ENCODE peak calls at places on chromosomes 12 and 14, in six cellular contexts. F is hepatocyte; C is cardiac muscle cell; E is left lung; H is CD8-positive, alpha-beta T cell; K is fibroblast of lung. Y is an unnamed sample.

GRCh38 chr12:6818246-6819006 is 3.2 kb upstream of the GPR162 start:
- DNase-seq in F (peak; percentile 20), C (peak; percentile 60), E (no peak), H (no peak), K (no peak), Y (no peak)

GRCh38 chr12:51820721-51821422 is 27.6 kb downstream of the FIGNL2 start:
- DNase-seq in F (no peak), C (peak; percentile 77), E (peak; percentile 63), H (peak; percentile 89), K (peak; percentile 63), Y (peak; percentile 78)

GRCh38 chr12:82672811-82673495 is 13.8 kb upstream of the TMTC2 start:
- DNase-seq in F (no peak), C (no peak), E (no peak), H (no peak), K (peak; percentile 19), Y (no peak)

GRCh38 chr14:50619569-50620141 is 48.5 kb downstream of the SAV1 start:
- DNase-seq in F (peak; percentile 34), C (peak; percentile 22), E (no peak), H (no peak), K (peak; percentile 71), Y (no peak)

GRCh38 chr12:28235017-28235416 is 44.8 kb downstream of the CCDC91 start:
- DNase-seq in F (no peak), C (no peak), E (no peak), H (no peak), K (no peak), Y (no peak)

GRCh38 chr12:94326727-94327126 is 132.9 kb downstream of the CEP83 start:
- DNase-seq in F (no peak), C (no peak), E (no peak), H (no peak), K (peak; percentile 43), Y (no peak)

GRCh38 chr12:47214771-47215170 is 135.0 kb upstream of the AMIGO2 start:
- DNase-seq in F (no peak), C (no peak), E (no peak), H (no peak), K (no peak), Y (no peak)

GRCh38 chr12:132904718-132905328 is 17.4 kb upstream of the CHFR start:
- DNase-seq in F (peak; percentile 48), C (peak; percentile 69), E (peak; percentile 74), H (peak; percentile 97), K (peak; percentile 46), Y (peak; percentile 89)

GRCh38 chr14:59020382-59020781 is 168.1 kb upstream of the DAAM1 start:
- DNase-seq in F (peak; percentile 47), C (peak; percentile 39), E (no peak), H (no peak), K (peak; percentile 51), Y (no peak)

GRCh38 chr14:59566725-59567124 is 9.9 kb downstream of the CCDC175 start:
- DNase-seq in F (no peak), C (no peak), E (no peak), H (no peak), K (no peak), Y (no peak)

GRCh38 chr14:71206766-71207371 is 299.6 kb downstream of the PCNX1 start:
- DNase-seq in F (no peak), C (no peak), E (no peak), H (no peak), K (peak; percentile 23), Y (no peak)

GRCh38 chr14:92441751-92442477 is 71.7 kb upstream of the RIN3 start:
- DNase-seq in F (no peak), C (no peak), E (no peak), H (no peak), K (no peak), Y (no peak)

GRCh38 chr12:108457006-108457733 is 57.9 kb upstream of the FICD start:
- DNase-seq in F (peak; percentile 79), C (peak; percentile 75), E (no peak), H (no peak), K (peak; percentile 36), Y (no peak)

GRCh38 chr14:20907214-20907613 is 16.0 kb downstream of the RNASE3 start:
- DNase-seq in F (no peak), C (no peak), E (no peak), H (no peak), K (no peak), Y (no peak)

GRCh38 chr12:122834229-122834920 is 882 bp upstream of the HIP1R start:
- DNase-seq in F (peak; percentile 83), C (peak; percentile 65), E (peak; percentile 37), H (no peak), K (peak; percentile 80), Y (peak; percentile 59)

GRCh38 chr12:126688556-126688955 is 1578.4 kb upstream of the TMEM132C start:
- DNase-seq in F (no peak), C (no peak), E (no peak), H (no peak), K (no peak), Y (no peak)

DNA sequence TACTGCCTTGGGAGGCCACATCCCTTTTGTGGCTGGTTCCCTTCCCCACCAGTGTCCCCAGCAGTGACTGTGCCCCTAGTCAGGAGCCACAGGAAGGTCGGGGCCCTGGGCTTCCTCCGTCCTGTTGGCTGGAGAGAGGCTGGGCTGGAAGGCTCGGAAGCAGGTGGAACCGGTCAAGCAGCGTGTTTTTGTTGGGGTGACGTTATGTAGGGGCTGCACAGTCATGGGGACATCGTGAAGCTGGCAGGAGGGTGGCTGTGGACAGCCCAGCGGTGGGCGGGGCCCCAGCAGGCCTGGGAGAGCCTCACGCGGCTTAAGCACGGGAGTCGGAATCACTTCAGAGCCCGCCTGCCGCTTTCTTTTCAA is 10.1 kb downstream of the XRCC3 start:
- DNase-seq in F (no peak), C (no peak), E (peak; percentile 82), H (no peak), K (no peak), Y (peak; percentile 89)
- H3K36me3 ChIP-seq in F (no peaks in the 10 kb centered on the region), C (peaks cover 4% of the 10 kb centered on the region), E (no peaks in the 10 kb centered on the region), H (no peaks in the 10 kb centered on the region), K (peaks cover 50% of the 10 kb centered on the region), Y (peaks cover 73% of the 10 kb centered on the region)

GRCh38 chr12:614727-615060 is 48.6 kb downstream of the NINJ2 start:
- DNase-seq in F (no peak), C (no peak), E (no peak), H (no peak), K (no peak), Y (no peak)

GRCh38 chr12:615620-616019 is 47.6 kb downstream of the NINJ2 start:
- DNase-seq in F (no peak), C (no peak), E (no peak), H (no peak), K (no peak), Y (no peak)

GRCh38 chr12:619346-619745 is 43.9 kb downstream of the NINJ2 start:
- DNase-seq in F (no peak), C (no peak), E (no peak), H (peak; percentile 63), K (no peak), Y (no peak)

GRCh38 chr12:618626-619025 is 44.6 kb downstream of the NINJ2 start:
- DNase-seq in F (no peak), C (no peak), E (peak; percentile 65), H (no peak), K (no peak), Y (peak; percentile 62)

GRCh38 chr12:617304-617915 is 45.8 kb downstream of the NINJ2 start:
- DNase-seq in F (peak; percentile 50), C (no peak), E (peak; percentile 83), H (no peak), K (peak; percentile 62), Y (peak; percentile 88)
- H3K4me1 ChIP-seq in F (no peaks in the 10 kb centered on the region), C (peaks cover 8% of the 10 kb centered on the region), E (peaks cover 10% of the 10 kb centered on the region), H (peaks cover 19% of the 10 kb centered on the region), K (no peaks in the 10 kb centered on the region), Y (peaks cover 60% of the 10 kb centered on the region)

GRCh38 chr14:104136472-104137296 is 1.7 kb upstream of the KIF26A start:
- DNase-seq in F (no peak), C (no peak), E (no peak), H (no peak), K (no peak), Y (peak; percentile 43)

GRCh38 chr14:104135121-104135903 is 3.1 kb upstream of the KIF26A start:
- DNase-seq in F (peak; percentile 65), C (peak; percentile 52), E (peak; percentile 29), H (no peak), K (no peak), Y (peak; percentile 42)

GRCh38 chr14:104134061-104134965 is 4.1 kb upstream of the KIF26A start:
- DNase-seq in F (no peak), C (no peak), E (no peak), H (no peak), K (no peak), Y (peak; percentile 35)

GRCh38 chr14:104137297-104138097 is 890 bp upstream of the KIF26A start:
- DNase-seq in F (peak; percentile 85), C (peak; percentile 87), E (peak; percentile 46), H (peak; percentile 81), K (peak; percentile 19), Y (peak; percentile 71)

GRCh38 chr14:104135904-104136471 is 2.4 kb upstream of the KIF26A start:
- DNase-seq in F (no peak), C (peak; percentile 48), E (no peak), H (no peak), K (no peak), Y (peak; percentile 42)
- TF ChIP-seq CTCF in F (no peak), C (no peak), E (no peak), H (no peak), K (no peak), Y (no peak)

GRCh38 chr12:113317122-113317521 is 17.8 kb downstream of the SLC8B1 start:
- DNase-seq in F (no peak), C (no peak), E (no peak), H (no peak), K (no peak), Y (no peak)
- H3K36me3 ChIP-seq in F (no peaks in the 10 kb centered on the region), C (no peaks in the 10 kb centered on the region), E (no peaks in the 10 kb centered on the region), H (peaks cover 56% of the 10 kb centered on the region), K (peaks cover 3% of the 10 kb centered on the region), Y (peaks cover 89% of the 10 kb centered on the region)

DNA sequence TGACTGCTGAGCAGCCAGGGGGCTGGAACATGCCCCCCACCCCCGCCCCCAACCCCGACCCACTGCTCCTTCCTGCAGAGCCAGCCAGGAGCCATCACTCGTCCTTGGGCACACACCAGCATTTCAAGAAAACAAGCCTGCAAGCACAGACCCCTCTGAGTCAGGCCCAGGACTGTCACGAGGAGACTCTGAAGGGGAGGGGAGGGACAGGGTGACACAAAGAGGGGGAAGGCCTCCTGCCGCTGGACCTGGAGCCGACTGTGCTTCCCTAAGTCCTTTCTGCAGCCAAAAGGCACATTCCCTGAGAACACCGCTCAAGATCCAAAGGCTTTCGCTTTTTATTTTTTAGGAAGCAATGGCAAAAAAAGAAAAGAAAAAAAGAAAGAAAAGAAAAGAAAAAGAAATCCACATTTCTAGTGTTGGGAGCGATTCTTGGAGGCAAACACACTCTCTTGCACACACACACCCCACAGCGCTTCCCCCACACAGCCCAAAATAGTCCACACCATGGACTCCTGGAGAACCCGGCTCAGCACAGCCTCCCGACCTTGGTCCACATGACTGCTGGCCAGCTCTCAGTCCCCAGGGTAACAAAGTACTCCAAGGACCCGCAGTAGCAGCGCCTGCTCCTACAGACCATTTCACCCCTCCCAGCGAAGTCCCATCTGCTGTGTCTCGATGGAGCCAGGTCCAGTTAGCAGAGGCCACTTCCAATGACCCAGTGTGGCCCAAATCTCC is 101.7 kb downstream of the DPF3 start:
- DNase-seq in F (no peak), C (peak; percentile 73), E (no peak), H (no peak), K (peak; percentile 31), Y (no peak)
- H3K4me1 ChIP-seq in F (no peaks in the 10 kb centered on the region), C (peaks cover 45% of the 10 kb centered on the region), E (no peaks in the 10 kb centered on the region), H (no peaks in the 10 kb centered on the region), K (peaks cover 2% of the 10 kb centered on the region), Y (no peaks in the 10 kb centered on the region)

GRCh38 chr12:96500686-96501085 is 11.3 kb downstream of the CFAP54 start:
- DNase-seq in F (no peak), C (no peak), E (no peak), H (no peak), K (peak; percentile 71), Y (no peak)
- TF ChIP-seq CTCF in F (no peak), C (peak; percentile 32), E (no peak), H (no peak), K (peak; percentile 39), Y (no peak)

GRCh38 chr12:103814436-103814835 is 26.6 kb downstream of the NT5DC3 start:
- DNase-seq in F (no peak), C (no peak), E (no peak), H (no peak), K (no peak), Y (no peak)
- H3K36me3 ChIP-seq in F (no peaks in the 10 kb centered on the region), C (no peaks in the 10 kb centered on the region), E (no peaks in the 10 kb centered on the region), H (no peaks in the 10 kb centered on the region), K (no peaks in the 10 kb centered on the region), Y (no peaks in the 10 kb centered on the region)

Y was measured in lower lobe of right lung.